ENCODE peak calls at places on chromosomes 12 and 14, in six cellular contexts. X is naive thymus-derived CD8-positive, alpha-beta T cell; V is AG09319; O is CD4-positive, alpha-beta T cell; A is GM23248; Z is bronchial epithelial cell. Y is an unnamed sample.

GRCh38 chr12:6183689-6184441 is 16.3 kb upstream of the CD9 start:
- DNase-seq in O (no peak), V (no peak), X (no peak), Z (peak; percentile 78), A (peak; percentile 46), Y (no peak)

GRCh38 chr14:54637270-54637669 is 70.3 kb downstream of the SAMD4A start:
- DNase-seq in X (no peak), O (no peak), Z (no peak), A (no peak), V (no peak), Y (no peak)

GRCh38 chr14:81256289-81256960 is 35.7 kb upstream of the GTF2A1 start:
- DNase-seq in V (no peak), A (no peak), Z (no peak), X (no peak), O (no peak), Y (peak; percentile 48)

GRCh38 chr14:69547701-69548348 is 26.8 kb downstream of the CCDC177 start:
- DNase-seq in O (peak; percentile 6), A (peak; percentile 33), V (no peak), Z (no peak), X (no peak), Y (no peak)

GRCh38 chr14:50823763-50824636 is 7.0 kb downstream of the NIN start:
- DNase-seq in O (no peak), V (no peak), A (no peak), X (no peak), Z (peak; percentile 25), Y (peak; percentile 51)

GRCh38 chr14:54291491-54292191 is 105.2 kb upstream of the CDKN3 start:
- DNase-seq in O (no peak), V (no peak), A (no peak), Z (peak; percentile 5), X (no peak), Y (no peak)

GRCh38 chr14:93040443-93040842 is 75.3 kb downstream of the ITPK1 start:
- DNase-seq in X (no peak), A (no peak), O (no peak), Z (no peak), V (no peak), Y (no peak)

GRCh38 chr14:103198429-103199140 is 75.3 kb downstream of the TNFAIP2 start:
- DNase-seq in O (no peak), V (peak; percentile 52), A (peak; percentile 88), X (no peak), Z (peak; percentile 41), Y (no peak)

GRCh38 chr14:34018564-34019244 is 67.8 kb upstream of the EGLN3 start:
- DNase-seq in A (peak; percentile 10), V (no peak), Z (no peak), X (peak; percentile 1), O (no peak), Y (no peak)

GRCh38 chr12:4107436-4107878 is 166.1 kb upstream of the CCND2 start:
- DNase-seq in O (peak; percentile 50), A (peak; percentile 67), V (no peak), Z (peak; percentile 71), X (peak; percentile 73), Y (peak; percentile 78)

GRCh38 chr14:54209501-54210231 is 187.1 kb upstream of the CDKN3 start:
- DNase-seq in X (no peak), O (no peak), A (peak; percentile 75), Z (peak; percentile 76), V (peak; percentile 19), Y (no peak)

GRCh38 chr12:11508699-11509098 is 113.3 kb upstream of the PRB2 start:
- DNase-seq in X (no peak), V (no peak), Z (no peak), A (peak; percentile 73), O (no peak), Y (no peak)

GRCh38 chr12:65171870-65172269 is 2.5 kb downstream of the LEMD3 start:
- DNase-seq in X (peak; percentile 33), V (no peak), Z (peak; percentile 54), O (no peak), A (peak; percentile 15), Y (no peak)

GRCh38 chr12:102824218-102824835 is 92.7 kb downstream of the PAH start:
- DNase-seq in V (no peak), X (no peak), A (peak; percentile 60), Z (peak; percentile 4), O (no peak), Y (no peak)

GRCh38 chr12:96343347-96343954 is 56.8 kb downstream of the CDK17 start:
- DNase-seq in X (no peak), O (no peak), A (peak; percentile 23), V (no peak), Z (no peak), Y (no peak)

GRCh38 chr12:27305673-27306504 is 26.7 kb upstream of the BMAL2 start:
- DNase-seq in A (peak; percentile 68), X (no peak), V (peak; percentile 19), Z (peak; percentile 58), O (no peak), Y (no peak)

GRCh38 chr14:92971601-92972180 is 48.7 kb downstream of the CHGA start:
- DNase-seq in X (no peak), A (no peak), V (no peak), O (no peak), Z (no peak), Y (no peak)

GRCh38 chr14:36441283-36441682 is 78.7 kb downstream of the NKX2-1 start:
- DNase-seq in V (no peak), A (no peak), O (no peak), Z (no peak), X (no peak), Y (no peak)

GRCh38 chr12:88723219-88723618 is 142.9 kb upstream of the KITLG start:
- DNase-seq in V (no peak), Z (peak; percentile 82), X (no peak), A (peak; percentile 91), O (no peak), Y (no peak)